ENCODE peak calls at places on chromosomes 12 and 14, in seven cellular contexts. One of them, this sample, is unnamed.

GRCh38 chr12:54135621-54136027 is 53.2 kb downstream of the SMUG1 start:
- DNase-seq in NCI-H748 treated with DMSO at 0.1 percent for 48 hours: no peak
- DNase-seq in NCI-H187 treated with DMSO at 0.1 percent for 48 hours: peak
- DNase-seq in naive thymus-derived CD8-positive, alpha-beta T cell: no peak
- DNase-seq in NCI-H2029 treated with DMSO at 0.1 percent for 48 hours: no peak
- DNase-seq in A172: peak
- DNase-seq in RWPE1: no peak
- DNase-seq in this sample: no peak

GRCh38 chr14:104782823-104783170 is 12.8 kb downstream of the AKT1 start:
- DNase-seq in NCI-H187 treated with DMSO at 0.1 percent for 48 hours: no peak
- DNase-seq in RWPE1: no peak
- DNase-seq in naive thymus-derived CD8-positive, alpha-beta T cell: no peak
- DNase-seq in NCI-H748 treated with DMSO at 0.1 percent for 48 hours: no peak
- DNase-seq in A172: no peak
- DNase-seq in NCI-H2029 treated with DMSO at 0.1 percent for 48 hours: no peak
- DNase-seq in this sample: no peak

GRCh38 chr14:57833304-57833703 is 32.6 kb downstream of the SLC35F4 start:
- DNase-seq in NCI-H748 treated with DMSO at 0.1 percent for 48 hours: no peak
- DNase-seq in A172: peak
- DNase-seq in NCI-H2029 treated with DMSO at 0.1 percent for 48 hours: no peak
- DNase-seq in RWPE1: peak
- DNase-seq in naive thymus-derived CD8-positive, alpha-beta T cell: no peak
- DNase-seq in NCI-H187 treated with DMSO at 0.1 percent for 48 hours: no peak
- DNase-seq in this sample: no peak

GRCh38 chr12:115569694-115570093 is 707.8 kb downstream of the MED13L start:
- DNase-seq in RWPE1: no peak
- DNase-seq in NCI-H748 treated with DMSO at 0.1 percent for 48 hours: no peak
- DNase-seq in naive thymus-derived CD8-positive, alpha-beta T cell: no peak
- DNase-seq in NCI-H187 treated with DMSO at 0.1 percent for 48 hours: no peak
- DNase-seq in A172: no peak
- DNase-seq in NCI-H2029 treated with DMSO at 0.1 percent for 48 hours: no peak
- DNase-seq in this sample: no peak

GRCh38 chr14:71229875-71230274 is 322.6 kb downstream of the PCNX1 start:
- DNase-seq in NCI-H2029 treated with DMSO at 0.1 percent for 48 hours: no peak
- DNase-seq in RWPE1: no peak
- DNase-seq in NCI-H187 treated with DMSO at 0.1 percent for 48 hours: no peak
- DNase-seq in NCI-H748 treated with DMSO at 0.1 percent for 48 hours: no peak
- DNase-seq in naive thymus-derived CD8-positive, alpha-beta T cell: no peak
- DNase-seq in A172: no peak
- DNase-seq in this sample: no peak

GRCh38 chr12:101018540-101018939 is 191.5 kb downstream of the SLC5A8 start:
- DNase-seq in NCI-H2029 treated with DMSO at 0.1 percent for 48 hours: no peak
- DNase-seq in NCI-H748 treated with DMSO at 0.1 percent for 48 hours: no peak
- DNase-seq in RWPE1: peak
- DNase-seq in naive thymus-derived CD8-positive, alpha-beta T cell: no peak
- DNase-seq in A172: peak
- DNase-seq in NCI-H187 treated with DMSO at 0.1 percent for 48 hours: no peak
- DNase-seq in this sample: no peak

GRCh38 chr14:102028733-102029132 is 58.1 kb downstream of the HSP90AA1 start:
- DNase-seq in NCI-H187 treated with DMSO at 0.1 percent for 48 hours: no peak
- DNase-seq in RWPE1: peak
- DNase-seq in NCI-H2029 treated with DMSO at 0.1 percent for 48 hours: no peak
- DNase-seq in NCI-H748 treated with DMSO at 0.1 percent for 48 hours: no peak
- DNase-seq in naive thymus-derived CD8-positive, alpha-beta T cell: no peak
- DNase-seq in A172: peak
- DNase-seq in this sample: no peak

GRCh38 chr12:16726879-16727278 is 120.9 kb upstream of the LMO3 start:
- DNase-seq in A172: no peak
- DNase-seq in NCI-H2029 treated with DMSO at 0.1 percent for 48 hours: no peak
- DNase-seq in naive thymus-derived CD8-positive, alpha-beta T cell: no peak
- DNase-seq in NCI-H748 treated with DMSO at 0.1 percent for 48 hours: no peak
- DNase-seq in RWPE1: no peak
- DNase-seq in NCI-H187 treated with DMSO at 0.1 percent for 48 hours: no peak
- DNase-seq in this sample: no peak

GRCh38 chr12:4288296-4289019 is 14.9 kb downstream of the CCND2 start:
- DNase-seq in NCI-H748 treated with DMSO at 0.1 percent for 48 hours: no peak
- DNase-seq in NCI-H187 treated with DMSO at 0.1 percent for 48 hours: no peak
- DNase-seq in NCI-H2029 treated with DMSO at 0.1 percent for 48 hours: no peak
- DNase-seq in RWPE1: no peak
- DNase-seq in naive thymus-derived CD8-positive, alpha-beta T cell: no peak
- DNase-seq in A172: no peak
- DNase-seq in this sample: no peak

GRCh38 chr12:52965337-52965731 is 16.4 kb downstream of the KRT18 start:
- DNase-seq in NCI-H2029 treated with DMSO at 0.1 percent for 48 hours: no peak
- DNase-seq in A172: no peak
- DNase-seq in naive thymus-derived CD8-positive, alpha-beta T cell: no peak
- DNase-seq in NCI-H187 treated with DMSO at 0.1 percent for 48 hours: no peak
- DNase-seq in RWPE1: no peak
- DNase-seq in NCI-H748 treated with DMSO at 0.1 percent for 48 hours: no peak
- DNase-seq in this sample: no peak

GRCh38 chr12:70757830-70758493 is 120.7 kb upstream of the PTPRB start:
- DNase-seq in NCI-H748 treated with DMSO at 0.1 percent for 48 hours: no peak
- DNase-seq in NCI-H187 treated with DMSO at 0.1 percent for 48 hours: no peak
- DNase-seq in NCI-H2029 treated with DMSO at 0.1 percent for 48 hours: no peak
- DNase-seq in naive thymus-derived CD8-positive, alpha-beta T cell: no peak
- DNase-seq in RWPE1: no peak
- DNase-seq in A172: no peak
- DNase-seq in this sample: no peak

GRCh38 chr14:53004976-53005375 is 54.1 kb upstream of the FERMT2 start:
- DNase-seq in NCI-H748 treated with DMSO at 0.1 percent for 48 hours: no peak
- DNase-seq in NCI-H187 treated with DMSO at 0.1 percent for 48 hours: no peak
- DNase-seq in A172: no peak
- DNase-seq in RWPE1: no peak
- DNase-seq in NCI-H2029 treated with DMSO at 0.1 percent for 48 hours: no peak
- DNase-seq in naive thymus-derived CD8-positive, alpha-beta T cell: no peak
- DNase-seq in this sample: no peak

GRCh38 chr12:88291498-88292131 is 149.5 kb downstream of the TMTC3 start:
- DNase-seq in NCI-H187 treated with DMSO at 0.1 percent for 48 hours: no peak
- DNase-seq in naive thymus-derived CD8-positive, alpha-beta T cell: no peak
- DNase-seq in A172: no peak
- DNase-seq in RWPE1: no peak
- DNase-seq in NCI-H2029 treated with DMSO at 0.1 percent for 48 hours: no peak
- DNase-seq in NCI-H748 treated with DMSO at 0.1 percent for 48 hours: no peak
- DNase-seq in this sample: no peak

GRCh38 chr12:130664772-130665171 is 51.3 kb downstream of the RIMBP2 start:
- DNase-seq in NCI-H2029 treated with DMSO at 0.1 percent for 48 hours: no peak
- DNase-seq in naive thymus-derived CD8-positive, alpha-beta T cell: no peak
- DNase-seq in A172: no peak
- DNase-seq in RWPE1: no peak
- DNase-seq in NCI-H187 treated with DMSO at 0.1 percent for 48 hours: no peak
- DNase-seq in NCI-H748 treated with DMSO at 0.1 percent for 48 hours: no peak
- DNase-seq in this sample: no peak

GRCh38 chr14:61025239-61026223 is 44.5 kb downstream of the SLC38A6 start:
- DNase-seq in NCI-H2029 treated with DMSO at 0.1 percent for 48 hours: peak
- DNase-seq in NCI-H748 treated with DMSO at 0.1 percent for 48 hours: peak
- DNase-seq in NCI-H187 treated with DMSO at 0.1 percent for 48 hours: peak
- DNase-seq in RWPE1: peak
- DNase-seq in A172: peak
- DNase-seq in naive thymus-derived CD8-positive, alpha-beta T cell: peak
- DNase-seq in this sample: no peak

GRCh38 chr14:64762044-64763034 is 58.1 kb downstream of the PLEKHG3 start:
- DNase-seq in NCI-H187 treated with DMSO at 0.1 percent for 48 hours: peak
- DNase-seq in A172: peak
- DNase-seq in RWPE1: peak
- DNase-seq in NCI-H2029 treated with DMSO at 0.1 percent for 48 hours: peak
- DNase-seq in NCI-H748 treated with DMSO at 0.1 percent for 48 hours: peak
- DNase-seq in naive thymus-derived CD8-positive, alpha-beta T cell: no peak
- DNase-seq in this sample: no peak

GRCh38 chr12:25997401-25997973 is 39.0 kb downstream of the RASSF8 start:
- DNase-seq in NCI-H187 treated with DMSO at 0.1 percent for 48 hours: no peak
- DNase-seq in naive thymus-derived CD8-positive, alpha-beta T cell: no peak
- DNase-seq in NCI-H748 treated with DMSO at 0.1 percent for 48 hours: no peak
- DNase-seq in RWPE1: peak
- DNase-seq in NCI-H2029 treated with DMSO at 0.1 percent for 48 hours: no peak
- DNase-seq in A172: peak
- DNase-seq in this sample: no peak

GRCh38 chr14:55052259-55052930 is 948 bp downstream of the MAPK1IP1L start:
- DNase-seq in naive thymus-derived CD8-positive, alpha-beta T cell: no peak
- DNase-seq in NCI-H187 treated with DMSO at 0.1 percent for 48 hours: no peak
- DNase-seq in NCI-H2029 treated with DMSO at 0.1 percent for 48 hours: peak
- DNase-seq in RWPE1: no peak
- DNase-seq in NCI-H748 treated with DMSO at 0.1 percent for 48 hours: no peak
- DNase-seq in A172: no peak
- DNase-seq in this sample: no peak

GRCh38 chr12:64824500-64825142 is at the start of gene TBC1D30:
- DNase-seq in RWPE1: no peak
- DNase-seq in naive thymus-derived CD8-positive, alpha-beta T cell: no peak
- DNase-seq in NCI-H187 treated with DMSO at 0.1 percent for 48 hours: no peak
- DNase-seq in NCI-H2029 treated with DMSO at 0.1 percent for 48 hours: no peak
- DNase-seq in A172: no peak
- DNase-seq in NCI-H748 treated with DMSO at 0.1 percent for 48 hours: peak
- DNase-seq in this sample: peak

GRCh38 chr12:56333197-56333678 is 562 bp downstream of the PAN2 start:
- DNase-seq in naive thymus-derived CD8-positive, alpha-beta T cell: no peak
- DNase-seq in NCI-H2029 treated with DMSO at 0.1 percent for 48 hours: peak
- DNase-seq in A172: no peak
- DNase-seq in NCI-H748 treated with DMSO at 0.1 percent for 48 hours: no peak
- DNase-seq in RWPE1: peak
- DNase-seq in NCI-H187 treated with DMSO at 0.1 percent for 48 hours: no peak
- DNase-seq in this sample: no peak

GRCh38 chr12:95396849-95397498 is 77.0 kb upstream of the METAP2 start:
- DNase-seq in naive thymus-derived CD8-positive, alpha-beta T cell: no peak
- DNase-seq in NCI-H2029 treated with DMSO at 0.1 percent for 48 hours: no peak
- DNase-seq in RWPE1: peak
- DNase-seq in A172: peak
- DNase-seq in NCI-H187 treated with DMSO at 0.1 percent for 48 hours: no peak
- DNase-seq in NCI-H748 treated with DMSO at 0.1 percent for 48 hours: no peak
- DNase-seq in this sample: no peak